ENCODE peak calls at places on chromosomes 11 and 22, in ten cellular contexts. I is thoracic aorta; C is colonic mucosa; E is uterus; Y is CD8-positive, alpha-beta memory T cell; O is gastrocnemius medialis; K is ovary; N is A549; J is SK-N-SH; R is fibroblast of lung. U is an unnamed sample. For H3K4me1, the result is how much of the 10 kb centered on the place peaks cover.

GRCh38 chr11:11171854-11172253 is 181.2 kb downstream of the CSNK2A3 start:
- DNase-seq in N (no peak), C (no peak), E (no peak), O (no peak), K (no peak), I (no peak), R (peak), J (no peak), Y (peak), U (no peak)

GRCh38 chr22:50206599-50206998 is 5.8 kb downstream of the SELENOO start:
- DNase-seq in J (peak), E (no peak), N (no peak), Y (no peak), I (no peak), K (no peak), R (peak), O (peak), C (no peak), U (no peak)

GRCh38 chr11:64357904-64358535 is 942 bp upstream of the RPS6KA4 start:
- DNase-seq in I (no peak), N (peak), R (peak), E (no peak), Y (peak), O (no peak), K (no peak), J (peak), C (peak), U (peak)

GRCh38 chr11:70511345-70511744 is 113.0 kb downstream of the CTTN start:
- DNase-seq in J (no peak), Y (no peak), O (no peak), C (no peak), K (no peak), E (no peak), N (no peak), I (no peak), R (no peak), U (no peak)

GRCh38 chr11:13098067-13098466 is 89.0 kb downstream of the RASSF10 start:
- DNase-seq in K (no peak), J (no peak), O (no peak), I (no peak), R (no peak), N (no peak), C (no peak), E (no peak), Y (no peak), U (peak)

GRCh38 chr11:8277691-8278090 is 14.0 kb upstream of the LMO1 start:
- DNase-seq in R (no peak), I (no peak), C (no peak), K (no peak), J (no peak), E (peak), N (no peak), Y (no peak), O (no peak), U (peak)

GRCh38 chr11:58968251-58968711 is 29.0 kb downstream of the GLYATL1 start:
- DNase-seq in E (no peak), K (no peak), I (no peak), N (no peak), J (no peak), O (no peak), C (peak), Y (no peak), R (no peak), U (no peak)

GRCh38 chr22:43955883-43956286 is 643 bp downstream of the SAMM50 start:
- DNase-seq in R (peak), I (no peak), C (no peak), Y (no peak), K (no peak), J (no peak), N (no peak), E (no peak), O (no peak), U (no peak)

GRCh38 chr11:119365071-119365591 is 16.4 kb downstream of the USP2 start:
- DNase-seq in C (no peak), E (peak), K (peak), I (no peak), O (peak), Y (no peak), J (no peak), N (no peak), R (peak), U (no peak)

GRCh38 chr11:17476317-17477083 is at the start of gene ABCC8:
- DNase-seq in K (no peak), E (no peak), Y (no peak), R (no peak), I (no peak), C (no peak), N (no peak), J (peak), O (no peak), U (no peak)

GRCh38 chr22:38228873-38229740 is 27.3 kb downstream of the MAFF start:
- DNase-seq in R (peak), J (no peak), K (no peak), Y (no peak), N (peak), E (no peak), I (peak), O (no peak), C (peak), U (peak)

GRCh38 chr11:79055866-79056632 is 384.8 kb downstream of the TENM4 start:
- DNase-seq in I (no peak), R (peak), N (no peak), O (no peak), C (no peak), K (no peak), Y (no peak), J (no peak), E (peak), U (no peak)

GRCh38 chr11:83778598-83778997 is 492.4 kb upstream of the CCDC90B start:
- DNase-seq in K (no peak), O (no peak), I (no peak), Y (no peak), N (no peak), E (no peak), C (no peak), J (no peak), R (peak), U (no peak)

GRCh38 chr11:70265341-70265740 is 5.1 kb upstream of the PPFIA1 start:
- DNase-seq in I (no peak), E (no peak), O (no peak), J (no peak), N (no peak), C (no peak), R (no peak), Y (no peak), K (no peak), U (no peak)

GRCh38 chr11:134202661-134203060 is 21.1 kb downstream of the NCAPD3 start:
- DNase-seq in O (no peak), J (no peak), N (no peak), C (no peak), E (no peak), K (no peak), Y (no peak), R (no peak), I (no peak), U (no peak)

GRCh38 chr22:50473088-50473487 is 1.7 kb downstream of the SBF1 start:
- DNase-seq in R (no peak), N (peak), E (no peak), I (no peak), K (no peak), C (peak), Y (peak), J (no peak), O (no peak), U (no peak)

GRCh38 chr11:33375688-33376311 is 118.6 kb downstream of the HIPK3 start:
- DNase-seq in Y (no peak), O (no peak), E (no peak), N (peak), K (no peak), R (peak), I (no peak), C (no peak), J (peak), U (no peak)

GRCh38 chr11:47186937-47187681 is 875 bp upstream of the PACSIN3 start:
- DNase-seq in R (peak), E (peak), J (peak), Y (no peak), I (no peak), O (peak), N (no peak), K (peak), C (peak), U (no peak)

GRCh38 chr11:120316880-120317688 is 8.0 kb upstream of the TLCD5 start:
- DNase-seq in Y (no peak), I (no peak), R (no peak), E (peak), J (no peak), K (peak), N (no peak), C (peak), O (no peak), U (peak)

GRCh38 chr11:61512435-61512834 is 3.9 kb downstream of the LRRC10B start:
- DNase-seq in N (no peak), E (no peak), Y (no peak), O (no peak), K (no peak), R (no peak), J (no peak), C (no peak), I (no peak), U (no peak)

GRCh38 chr11:111777094-111778046 is 11.2 kb upstream of the PPP2R1B start:
- DNase-seq in C (peak), I (no peak), O (no peak), J (peak), E (peak), R (peak), K (no peak), N (peak), Y (no peak), U (no peak)

GRCh38 chr11:29272019-29272654 is 744.7 kb downstream of the KCNA4 start:
- DNase-seq in O (no peak), R (peak), N (peak), I (no peak), K (no peak), C (no peak), Y (no peak), E (no peak), J (no peak), U (no peak)

GRCh38 chr11:100176456-100176855 is 510.6 kb upstream of the ARHGAP42 start:
- DNase-seq in O (no peak), K (no peak), N (no peak), I (no peak), E (no peak), R (no peak), J (no peak), Y (no peak), C (no peak), U (no peak)

GRCh38 chr11:77471520-77472234 is 2.2 kb downstream of the PAK1 start:
- DNase-seq in I (no peak), R (no peak), J (peak), O (no peak), E (no peak), K (peak), N (peak), C (peak), Y (no peak), U (no peak)

GRCh38 chr22:24554316-24555159 is at the start of gene GUCD1:
- DNase-seq in K (no peak), O (peak), I (no peak), Y (peak), N (no peak), J (no peak), R (peak), C (peak), E (no peak), U (no peak)

GRCh38 chr11:102237096-102237735 is 80.1 kb upstream of the BIRC3 start:
- DNase-seq in C (no peak), K (no peak), J (no peak), I (no peak), O (no peak), Y (no peak), E (no peak), N (no peak), R (peak), U (no peak)

DNA sequence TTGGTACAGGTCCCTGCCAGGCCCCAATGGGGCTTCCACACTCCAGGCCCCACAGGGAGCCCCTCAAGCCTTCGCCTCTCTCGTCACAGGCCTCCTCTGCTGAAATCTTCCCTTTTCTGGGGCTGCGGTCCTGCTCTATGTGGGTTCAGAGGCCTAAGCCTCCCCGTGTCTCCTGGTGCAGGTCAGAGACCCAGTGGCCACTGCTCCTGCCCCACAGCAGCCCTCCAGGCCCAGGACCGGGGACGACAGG is 5.9 kb upstream of the IFITM3 start:
- DNase-seq in Y (no peak), J (peak), N (no peak), I (no peak), E (no peak), C (no peak), K (no peak), O (no peak), R (no peak), U (no peak)
- H3K4me3 ChIP-seq in Y (peak), J (no peak), N (no peak), I (no peak), E (no peak), C (no peak), K (no peak), O (peak), R (no peak), U (no peak)

DNA sequence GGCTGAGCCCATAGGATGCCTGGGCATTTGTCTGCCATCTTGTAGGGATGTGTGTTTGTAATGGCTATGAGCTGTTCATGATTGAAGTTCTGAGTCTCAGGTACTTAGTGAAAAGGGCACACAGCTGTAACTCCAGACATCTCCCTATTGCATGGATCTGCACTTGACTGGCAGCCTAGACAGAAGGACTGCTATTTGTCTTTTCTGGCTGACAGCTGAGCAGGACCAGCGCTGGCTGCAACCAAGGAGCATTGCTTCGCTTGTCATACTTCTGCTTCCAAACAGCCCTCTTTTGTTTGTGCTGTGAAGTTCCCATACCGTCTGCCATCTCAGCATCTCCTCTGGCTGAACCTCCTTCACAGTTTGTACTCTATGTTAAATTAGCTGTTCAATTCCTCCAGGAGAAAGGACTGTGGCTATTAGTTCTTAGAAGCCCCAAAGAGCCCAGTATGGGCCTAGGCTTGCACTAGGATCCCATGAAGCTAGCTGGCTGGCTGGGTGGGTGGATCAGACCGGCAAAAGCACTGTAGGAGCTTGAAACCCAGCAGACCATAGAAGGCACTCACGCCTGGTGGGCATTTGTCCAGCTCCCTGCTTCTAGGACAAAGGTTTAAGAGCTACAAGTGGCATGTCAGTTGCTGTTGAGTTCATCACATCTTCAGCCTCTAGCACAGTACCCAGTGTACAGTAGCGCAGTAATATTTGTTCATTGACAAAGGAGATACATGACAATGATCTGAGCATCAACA is 20.4 kb downstream of the HIRA start:
- DNase-seq in I (no peak), Y (no peak), R (no peak), C (no peak), N (no peak), E (no peak), K (no peak), O (no peak), J (no peak), U (no peak)
- H3K4me1 ChIP-seq in I (under half), Y (under half), R (under half), C (under half), N (under half), E (under half), K (under half), O (under half), J (under half), U (under half)

GRCh38 chr22:20514658-20515406 is 7.4 kb downstream of the MED15 start:
- DNase-seq in I (no peak), R (peak), J (no peak), N (no peak), O (peak), C (no peak), Y (no peak), E (no peak), K (no peak), U (peak)

GRCh38 chr22:20510811-20511577 is 3.6 kb downstream of the MED15 start:
- DNase-seq in K (no peak), N (no peak), C (no peak), I (no peak), R (no peak), O (no peak), E (no peak), Y (no peak), J (no peak), U (no peak)

GRCh38 chr22:20509344-20510047 is 2.1 kb downstream of the MED15 start:
- DNase-seq in K (peak), R (peak), O (peak), N (peak), E (peak), Y (peak), J (peak), I (peak), C (peak), U (peak)

GRCh38 chr22:20508815-20509271 is 1.4 kb downstream of the MED15 start:
- DNase-seq in Y (no peak), E (no peak), K (no peak), C (no peak), J (no peak), I (no peak), O (no peak), N (no peak), R (no peak), U (no peak)

GRCh38 chr22:20511578-20512259 is 4.3 kb downstream of the MED15 start:
- DNase-seq in Y (no peak), O (no peak), R (no peak), J (no peak), I (no peak), N (no peak), C (no peak), E (no peak), K (no peak), U (no peak)
- H3K4me3 ChIP-seq in Y (no peak), O (no peak), R (no peak), J (no peak), I (no peak), N (no peak), C (no peak), E (no peak), K (no peak), U (no peak)

DNA sequence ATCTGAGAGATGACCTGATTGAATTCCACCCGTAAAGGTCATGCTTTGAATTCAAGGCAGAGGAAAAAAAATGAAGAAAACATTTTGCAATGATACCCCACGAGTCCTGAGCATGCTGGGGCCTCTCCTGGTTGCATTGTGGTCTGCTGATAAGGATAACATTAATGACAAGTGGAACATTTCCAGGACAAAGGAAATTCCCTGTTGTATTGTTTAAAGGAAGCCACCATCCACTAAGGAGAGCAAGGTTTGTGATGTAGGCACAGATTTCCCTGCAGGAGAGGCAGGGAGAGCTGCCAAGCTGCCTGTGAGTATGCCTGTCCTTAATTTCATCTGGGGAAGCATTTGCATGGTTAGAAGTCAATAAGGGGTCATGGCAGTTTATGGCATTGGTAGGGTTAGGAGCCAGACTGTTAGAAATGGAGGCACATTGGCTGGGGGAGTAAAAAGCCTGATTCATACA is 21.9 kb downstream of the FLI1 start:
- DNase-seq in J (no peak), R (peak), K (no peak), E (peak), I (no peak), C (no peak), Y (no peak), O (no peak), N (no peak), U (no peak)
- H3K4me1 ChIP-seq in J (under half), R (under half), K (under half), E (under half), I (under half), C (under half), Y (half or more), O (under half), N (under half), U (under half)

GRCh38 chr11:32266611-32267010 is 168.7 kb downstream of the WT1 start:
- DNase-seq in J (no peak), K (no peak), I (no peak), C (no peak), N (no peak), R (peak), E (no peak), Y (no peak), O (no peak), U (no peak)
- H3K4me3 ChIP-seq in J (no peak), K (no peak), I (no peak), C (no peak), N (no peak), R (no peak), E (no peak), Y (no peak), O (no peak), U (no peak)

U was measured in RWPE2.